ENCODE peak calls at places on chromosomes 13 and 19, in eight cellular contexts. W is RPMI8226; D is CD4-positive, alpha-beta T cell; N is stimulated activated CD4-positive, alpha-beta T cell treated with anti-CD3 and anti-CD28 coated beads, Interleukin-1b, Interleukin-23, amount 100 ng/mL, for 1 hour; P is epithelial cell of prostate; A is HTR-8/SVneo; V is tibial artery; U is globus pallidus. Z is an unnamed sample.

GRCh38 chr19:40241809-40242384 is 15.4 kb upstream of the CCNP start:
- DNase-seq in W (no peak), U (peak; percentile 94), N (no peak), A (no peak), P (no peak), D (no peak), V (peak; percentile 66), Z (no peak)

GRCh38 chr19:6222884-6223283 is 56.9 kb downstream of the MLLT1 start:
- DNase-seq in P (no peak), U (no peak), D (no peak), W (no peak), A (no peak), V (no peak), N (no peak), Z (no peak)

GRCh38 chr19:18415177-18415867 is 3.9 kb upstream of the SSBP4 start:
- DNase-seq in A (no peak), N (no peak), P (no peak), U (peak; percentile 37), V (peak; percentile 89), W (no peak), D (no peak), Z (no peak)

GRCh38 chr13:89066868-89067466 is 1395.8 kb downstream of the SLITRK5 start:
- DNase-seq in P (no peak), V (no peak), N (no peak), A (peak; percentile 3), U (peak; percentile 43), D (no peak), W (peak; percentile 32), Z (peak; percentile 69)

GRCh38 chr13:85990397-85990796 is 191.2 kb upstream of the SLITRK6 start:
- DNase-seq in W (no peak), V (no peak), N (no peak), P (no peak), U (no peak), A (no peak), D (no peak), Z (no peak)

GRCh38 chr13:111385182-111385857 is 64.9 kb downstream of the TEX29 start:
- DNase-seq in P (no peak), A (no peak), W (no peak), N (no peak), D (no peak), U (no peak), V (peak; percentile 39), Z (no peak)

GRCh38 chr19:29660835-29661234 is 4.4 kb upstream of the PLEKHF1 start:
- DNase-seq in A (no peak), D (no peak), P (no peak), W (no peak), U (no peak), V (peak; percentile 25), N (no peak), Z (no peak)

GRCh38 chr19:18300930-18301717 is 19.7 kb upstream of the JUND start:
- DNase-seq in D (no peak), W (no peak), A (peak; percentile 64), P (no peak), N (no peak), U (no peak), V (peak; percentile 96), Z (no peak)

GRCh38 chr19:21593934-21594844 is 88.8 kb downstream of the ZNF429 start:
- DNase-seq in P (no peak), U (no peak), W (no peak), V (no peak), D (no peak), A (no peak), N (no peak), Z (no peak)

GRCh38 chr19:48772503-48772953 is 17.2 kb downstream of the FGF21 start:
- DNase-seq in U (no peak), N (no peak), W (no peak), D (no peak), V (no peak), P (no peak), A (no peak), Z (no peak)

GRCh38 chr13:112241288-112241687 is 134.9 kb upstream of the SPACA7 start:
- DNase-seq in U (no peak), A (no peak), D (no peak), P (no peak), V (no peak), W (no peak), N (no peak), Z (no peak)

GRCh38 chr19:7372810-7373209 is 24.1 kb downstream of the ARHGEF18 start:
- DNase-seq in P (no peak), V (no peak), N (no peak), D (no peak), W (no peak), U (no peak), A (no peak), Z (no peak)

GRCh38 chr19:10237702-10238101 is 6.6 kb upstream of the S1PR2 start:
- DNase-seq in W (no peak), P (no peak), V (no peak), U (no peak), A (no peak), D (no peak), N (no peak), Z (no peak)

GRCh38 chr13:27022571-27023311 is 148.9 kb downstream of the USP12 start:
- DNase-seq in U (peak; percentile 79), P (no peak), W (no peak), A (no peak), D (no peak), N (no peak), V (no peak), Z (peak; percentile 36)

GRCh38 chr19:32296694-32297093 is 48.7 kb upstream of the ZNF507 start:
- DNase-seq in P (no peak), W (no peak), U (no peak), A (no peak), N (no peak), V (no peak), D (no peak), Z (no peak)

GRCh38 chr13:109622006-109622405 is 164.4 kb downstream of the IRS2 start:
- DNase-seq in V (no peak), W (no peak), N (no peak), U (no peak), D (no peak), P (no peak), A (no peak), Z (no peak)

GRCh38 chr13:30851697-30852096 is 54.4 kb upstream of the MEDAG start:
- DNase-seq in V (no peak), P (no peak), W (peak; percentile 59), N (no peak), D (no peak), U (no peak), A (no peak), Z (no peak)

GRCh38 chr13:109211616-109212015 is 574.8 kb downstream of the IRS2 start:
- DNase-seq in N (no peak), P (no peak), A (peak; percentile 24), V (no peak), U (peak; percentile 20), W (no peak), D (no peak), Z (no peak)

GRCh38 chr19:45403781-45404556 is 900 bp downstream of the PPP1R13L start:
- DNase-seq in U (no peak), V (no peak), W (peak; percentile 84), P (peak; percentile 14), D (peak; percentile 40), A (no peak), N (no peak), Z (no peak)

GRCh38 chr19:45455707-45456499 is 11.9 kb upstream of the FOSB start:
- DNase-seq in W (peak; percentile 89), A (peak; percentile 94), N (no peak), V (peak; percentile 98), P (peak; percentile 96), U (no peak), D (peak; percentile 43), Z (peak; percentile 81)

GRCh38 chr19:39083599-39083982 is 577 bp upstream of the ACP7 start:
- DNase-seq in P (no peak), U (no peak), N (no peak), W (no peak), D (no peak), A (no peak), V (no peak), Z (no peak)

GRCh38 chr19:42271861-42272534 is 2.9 kb downstream of the CIC start:
- DNase-seq in V (peak; percentile 66), A (no peak), P (no peak), U (no peak), N (no peak), W (no peak), D (no peak), Z (no peak)

GRCh38 chr19:35442091-35442490 is 6.0 kb upstream of the FFAR2 start:
- DNase-seq in A (no peak), W (peak; percentile 57), V (no peak), U (no peak), D (no peak), P (no peak), N (no peak), Z (no peak)

GRCh38 chr19:45601524-45602522 is at the start of gene GPR4:
- DNase-seq in U (no peak), N (no peak), A (no peak), V (no peak), P (no peak), D (no peak), W (no peak), Z (no peak)

GRCh38 chr19:19514881-19515763 is at the start of gene TSSK6:
- DNase-seq in U (no peak), N (no peak), D (no peak), P (no peak), A (no peak), W (no peak), V (no peak), Z (no peak)

GRCh38 chr13:89701913-89702312 is 1645.6 kb upstream of the MIR17HG start:
- DNase-seq in N (no peak), U (no peak), P (no peak), W (no peak), D (no peak), A (no peak), V (no peak), Z (no peak)

GRCh38 chr19:48351341-48351752 is 12.4 kb downstream of the TMEM143 start:
- DNase-seq in D (peak; percentile 76), U (peak; percentile 31), V (no peak), N (peak; percentile 75), P (no peak), W (peak; percentile 68), A (peak; percentile 65), Z (peak; percentile 41)

GRCh38 chr13:59950201-59950730 is 213.5 kb downstream of the DIAPH3 start:
- DNase-seq in U (no peak), A (no peak), N (no peak), V (no peak), D (no peak), W (no peak), P (no peak), Z (no peak)

GRCh38 chr19:57441979-57442752 is 7.0 kb downstream of the ZNF749 start:
- DNase-seq in N (no peak), V (no peak), A (no peak), U (no peak), P (no peak), D (no peak), W (no peak), Z (no peak)

GRCh38 chr19:677601-678380 is 1.6 kb downstream of the FSTL3 start:
- DNase-seq in A (no peak), V (no peak), N (no peak), U (no peak), P (no peak), W (peak; percentile 82), D (no peak), Z (no peak)

GRCh38 chr13:110150384-110151091 is 156.4 kb downstream of the COL4A1 start:
- DNase-seq in W (no peak), U (no peak), A (no peak), P (no peak), N (no peak), V (no peak), D (no peak), Z (no peak)

GRCh38 chr13:30113983-30114491 is 193.3 kb downstream of the KATNAL1 start:
- DNase-seq in W (no peak), A (no peak), P (no peak), N (no peak), V (no peak), U (no peak), D (no peak), Z (no peak)

GRCh38 chr19:31963741-31964140 is 381.7 kb upstream of the ZNF507 start:
- DNase-seq in W (no peak), A (no peak), P (no peak), N (no peak), D (no peak), V (no peak), U (no peak), Z (no peak)

GRCh38 chr19:38543807-38544568 is 73.8 kb downstream of the MAP4K1 start:
- DNase-seq in D (no peak), U (peak; percentile 83), P (peak; percentile 39), A (peak; percentile 84), N (no peak), V (peak; percentile 82), W (peak; percentile 55), Z (peak; percentile 65)

Z was measured in NCI-H460.